ENCODE peak calls at places on chromosomes 12 and 14, in four cellular contexts. One of them, this sample, is unnamed.

GRCh38 chr14:51653096-51653814 is 1.5 kb downstream of the FRMD6 start:
- DNase-seq in spleen: no peak
- DNase-seq in lower lobe of right lung: no peak
- DNase-seq in gastrocnemius medialis: no peak
- DNase-seq in this sample: no peak

GRCh38 chr14:104870368-104871144 is 5.5 kb downstream of the CEP170B start:
- DNase-seq in lower lobe of right lung: peak; percentile 51
- DNase-seq in gastrocnemius medialis: peak; percentile 10
- DNase-seq in spleen: peak; percentile 72
- DNase-seq in this sample: peak; percentile 41

GRCh38 chr14:32932921-32933622 is 5.6 kb upstream of the NPAS3 start:
- DNase-seq in lower lobe of right lung: no peak
- DNase-seq in spleen: peak; percentile 71
- DNase-seq in gastrocnemius medialis: no peak
- DNase-seq in this sample: no peak

GRCh38 chr14:105398726-105399440 is 545 bp downstream of the TEX22 start:
- DNase-seq in lower lobe of right lung: no peak
- DNase-seq in gastrocnemius medialis: no peak
- DNase-seq in spleen: no peak
- DNase-seq in this sample: no peak

GRCh38 chr14:67166450-67166853 is 22.8 kb upstream of the GARIN2 start:
- DNase-seq in lower lobe of right lung: no peak
- DNase-seq in spleen: no peak
- DNase-seq in gastrocnemius medialis: no peak
- DNase-seq in this sample: no peak

GRCh38 chr12:32455607-32456063 is 56.3 kb downstream of the FGD4 start:
- DNase-seq in gastrocnemius medialis: no peak
- DNase-seq in lower lobe of right lung: no peak
- DNase-seq in spleen: no peak
- DNase-seq in this sample: no peak

GRCh38 chr12:121996050-121996944 is 25.4 kb upstream of the BCL7A start:
- DNase-seq in spleen: no peak
- DNase-seq in lower lobe of right lung: no peak
- DNase-seq in gastrocnemius medialis: no peak
- DNase-seq in this sample: no peak

GRCh38 chr12:91813701-91814100 is 331.9 kb downstream of the BTG1 start:
- DNase-seq in gastrocnemius medialis: no peak
- DNase-seq in lower lobe of right lung: no peak
- DNase-seq in spleen: no peak
- DNase-seq in this sample: no peak

GRCh38 chr14:79044894-79045624 is 874.9 kb downstream of the NRXN3 start:
- DNase-seq in spleen: no peak
- DNase-seq in gastrocnemius medialis: no peak
- DNase-seq in lower lobe of right lung: no peak
- DNase-seq in this sample: no peak

GRCh38 chr12:1634590-1635191 is 5.7 kb downstream of the WNT5B start:
- DNase-seq in gastrocnemius medialis: peak; percentile 61
- DNase-seq in lower lobe of right lung: peak; percentile 87
- DNase-seq in spleen: peak; percentile 91
- DNase-seq in this sample: peak; percentile 87

GRCh38 chr14:64702493-64703392 is 1.5 kb upstream of the PLEKHG3 start:
- DNase-seq in gastrocnemius medialis: no peak
- DNase-seq in lower lobe of right lung: peak; percentile 80
- DNase-seq in spleen: peak; percentile 77
- DNase-seq in this sample: no peak

GRCh38 chr14:102351023-102351422 is 11.7 kb downstream of the CINP start:
- DNase-seq in lower lobe of right lung: no peak
- DNase-seq in gastrocnemius medialis: no peak
- DNase-seq in spleen: no peak
- DNase-seq in this sample: no peak

GRCh38 chr12:46267618-46268348 is 1.1 kb downstream of the SLC38A1 start:
- DNase-seq in lower lobe of right lung: peak; percentile 49
- DNase-seq in gastrocnemius medialis: no peak
- DNase-seq in spleen: peak; percentile 82
- DNase-seq in this sample: peak; percentile 55

GRCh38 chr12:57175428-57176138 is 28.2 kb upstream of the LRP1-AS start:
- DNase-seq in lower lobe of right lung: peak; percentile 82
- DNase-seq in spleen: no peak
- DNase-seq in gastrocnemius medialis: peak; percentile 72
- DNase-seq in this sample: peak; percentile 72

GRCh38 chr12:91859347-91859746 is 286.3 kb downstream of the BTG1 start:
- DNase-seq in gastrocnemius medialis: no peak
- DNase-seq in spleen: no peak
- DNase-seq in lower lobe of right lung: no peak
- DNase-seq in this sample: no peak

GRCh38 chr14:102508410-102508773 is 1.2 kb downstream of the ANKRD9 start:
- DNase-seq in gastrocnemius medialis: peak; percentile 80
- DNase-seq in lower lobe of right lung: peak; percentile 69
- DNase-seq in spleen: no peak
- DNase-seq in this sample: no peak

GRCh38 chr14:90576581-90576980 is 179.8 kb downstream of the CALM1 start:
- DNase-seq in gastrocnemius medialis: no peak
- DNase-seq in spleen: no peak
- DNase-seq in lower lobe of right lung: no peak
- DNase-seq in this sample: no peak

GRCh38 chr12:114668151-114668891 is 15.7 kb downstream of the TBX3 start:
- DNase-seq in gastrocnemius medialis: peak; percentile 71
- DNase-seq in lower lobe of right lung: peak; percentile 73
- DNase-seq in spleen: peak; percentile 76
- DNase-seq in this sample: peak; percentile 92
- H3K27me3 ChIP-seq in gastrocnemius medialis: peaks cover 14% of the 10 kb centered on the region
- H3K27me3 ChIP-seq in lower lobe of right lung: peaks cover 79% of the 10 kb centered on the region
- H3K27me3 ChIP-seq in spleen: peaks cover 34% of the 10 kb centered on the region
- H3K27me3 ChIP-seq in this sample: peaks cover 6% of the 10 kb centered on the region

GRCh38 chr14:23579311-23579630 is 681 bp upstream of the JPH4 start:
- DNase-seq in gastrocnemius medialis: no peak
- DNase-seq in lower lobe of right lung: no peak
- DNase-seq in spleen: no peak
- DNase-seq in this sample: no peak
- H3K27me3 ChIP-seq in gastrocnemius medialis: peaks cover 55% of the 10 kb centered on the region
- H3K27me3 ChIP-seq in lower lobe of right lung: peaks cover 45% of the 10 kb centered on the region
- H3K27me3 ChIP-seq in spleen: peaks cover 25% of the 10 kb centered on the region
- H3K27me3 ChIP-seq in this sample: peaks cover 19% of the 10 kb centered on the region

GRCh38 chr12:27351476-27351875 is 18.8 kb downstream of the BMAL2 start:
- DNase-seq in gastrocnemius medialis: no peak
- DNase-seq in lower lobe of right lung: no peak
- DNase-seq in spleen: no peak
- DNase-seq in this sample: no peak
- H3K27me3 ChIP-seq in gastrocnemius medialis: no peaks in the 10 kb centered on the region
- H3K27me3 ChIP-seq in lower lobe of right lung: no peaks in the 10 kb centered on the region
- H3K27me3 ChIP-seq in spleen: no peaks in the 10 kb centered on the region
- H3K27me3 ChIP-seq in this sample: no peaks in the 10 kb centered on the region

GRCh38 chr12:54003625-54004024 is 3.7 kb downstream of the HOXC9 start:
- DNase-seq in gastrocnemius medialis: no peak
- DNase-seq in spleen: no peak
- DNase-seq in lower lobe of right lung: no peak
- DNase-seq in this sample: no peak

GRCh38 chr12:54005531-54005852 is 3.3 kb upstream of the HOXC8 start:
- DNase-seq in lower lobe of right lung: no peak
- DNase-seq in spleen: no peak
- DNase-seq in gastrocnemius medialis: no peak
- DNase-seq in this sample: no peak

GRCh38 chr12:54004063-54004840 is 4.3 kb downstream of the HOXC9 start:
- DNase-seq in gastrocnemius medialis: no peak
- DNase-seq in lower lobe of right lung: no peak
- DNase-seq in spleen: no peak
- DNase-seq in this sample: no peak

GRCh38 chr12:54005853-54006699 is 2.7 kb upstream of the HOXC8 start:
- DNase-seq in gastrocnemius medialis: peak; percentile 91
- DNase-seq in lower lobe of right lung: peak; percentile 92
- DNase-seq in spleen: peak; percentile 96
- DNase-seq in this sample: peak; percentile 89

DNA sequence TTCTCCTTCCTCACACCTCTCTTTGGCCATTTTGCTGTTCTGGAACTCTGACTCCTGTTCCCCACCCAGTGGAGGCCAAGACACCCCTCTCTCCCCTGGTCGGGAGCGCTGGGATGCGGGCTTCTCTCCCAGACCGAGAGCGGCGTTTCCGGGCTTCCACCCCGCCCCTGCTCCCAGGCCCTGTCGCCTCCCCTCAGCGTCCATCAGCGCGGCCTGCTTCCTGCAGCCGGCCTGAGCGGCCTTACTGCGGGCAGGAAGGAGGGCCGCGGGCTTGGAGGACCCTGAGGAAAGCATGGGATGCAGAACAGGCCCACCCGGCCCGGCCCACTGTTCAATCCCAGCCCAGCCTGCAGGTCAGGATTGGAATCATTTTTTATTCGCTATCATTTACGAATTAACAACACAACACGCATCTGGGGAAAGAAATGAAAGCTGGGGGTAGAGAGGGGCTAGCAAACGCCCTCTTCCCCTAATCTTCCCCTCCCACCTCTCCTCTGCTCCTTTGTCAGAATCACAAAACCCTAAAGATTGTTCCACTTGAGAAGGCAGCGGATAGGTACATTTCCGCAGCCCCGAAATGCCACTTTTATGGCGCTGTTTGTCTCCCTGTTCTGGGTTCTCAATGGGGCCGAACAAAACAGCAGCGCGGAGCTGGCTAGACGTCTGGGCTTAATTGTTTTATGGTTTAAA is 3.8 kb upstream of the HOXC8 start:
- DNase-seq in spleen: no peak
- DNase-seq in gastrocnemius medialis: peak; percentile 47
- DNase-seq in lower lobe of right lung: no peak
- DNase-seq in this sample: no peak
- H3K27me3 ChIP-seq in spleen: peaks cover 88% of the 10 kb centered on the region
- H3K27me3 ChIP-seq in gastrocnemius medialis: peaks cover 2% of the 10 kb centered on the region
- H3K27me3 ChIP-seq in lower lobe of right lung: peaks cover 96% of the 10 kb centered on the region
- H3K27me3 ChIP-seq in this sample: peaks cover 5% of the 10 kb centered on the region

DNA sequence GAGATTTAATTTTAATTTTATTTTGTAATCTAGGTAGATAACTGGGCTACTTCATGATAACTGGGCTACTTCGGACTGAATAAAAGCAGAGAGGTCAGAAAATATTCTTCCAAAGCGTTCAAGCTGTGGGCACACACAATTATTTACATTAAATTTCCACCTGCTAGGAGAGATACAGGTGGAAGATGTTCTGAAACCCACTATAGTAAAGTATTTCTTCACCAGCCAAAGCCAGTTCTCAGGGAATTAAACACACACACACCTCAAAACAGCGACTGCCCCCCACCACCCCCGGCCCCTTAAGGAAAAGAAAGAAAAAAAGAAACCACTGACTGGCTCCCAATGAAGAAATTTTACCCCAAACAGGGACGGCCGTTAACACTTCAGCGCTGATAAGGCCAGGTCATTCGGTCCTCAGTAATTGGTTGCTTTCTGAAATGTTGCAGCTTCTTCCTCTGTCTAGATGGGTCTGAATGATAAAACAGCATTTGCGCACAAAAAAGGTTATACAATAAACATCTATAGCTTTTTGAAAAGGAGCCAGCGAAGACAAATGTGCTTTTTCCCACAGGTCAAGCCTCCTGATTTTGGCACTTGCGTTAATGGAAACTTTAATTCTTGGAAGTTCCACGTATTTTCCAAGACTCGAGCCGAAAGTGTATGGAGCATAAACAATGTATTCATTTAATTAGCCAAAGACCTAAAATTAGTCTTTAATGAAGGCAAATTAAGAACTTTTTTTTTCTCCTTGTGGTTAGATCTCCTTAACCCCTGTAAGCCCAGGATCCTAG is 819 bp upstream of the KCNJ8 start:
- DNase-seq in gastrocnemius medialis: no peak
- DNase-seq in lower lobe of right lung: no peak
- DNase-seq in spleen: no peak
- DNase-seq in this sample: no peak
- H3K27me3 ChIP-seq in gastrocnemius medialis: peaks cover 5% of the 10 kb centered on the region
- H3K27me3 ChIP-seq in lower lobe of right lung: peaks cover 17% of the 10 kb centered on the region
- H3K27me3 ChIP-seq in spleen: peaks cover 3% of the 10 kb centered on the region
- H3K27me3 ChIP-seq in this sample: no peaks in the 10 kb centered on the region

GRCh38 chr12:39627914-39628313 is 8.3 kb upstream of the ABCD2 start:
- DNase-seq in lower lobe of right lung: no peak
- DNase-seq in gastrocnemius medialis: no peak
- DNase-seq in spleen: no peak
- DNase-seq in this sample: no peak
- H3K27me3 ChIP-seq in lower lobe of right lung: no peaks in the 10 kb centered on the region
- H3K27me3 ChIP-seq in gastrocnemius medialis: no peaks in the 10 kb centered on the region
- H3K27me3 ChIP-seq in spleen: no peaks in the 10 kb centered on the region
- H3K27me3 ChIP-seq in this sample: no peaks in the 10 kb centered on the region

GRCh38 chr14:61813101-61813596 is 50.9 kb downstream of the SNAPC1 start:
- DNase-seq in lower lobe of right lung: no peak
- DNase-seq in gastrocnemius medialis: no peak
- DNase-seq in spleen: no peak
- DNase-seq in this sample: no peak

GRCh38 chr14:61812347-61813100 is 50.3 kb downstream of the SNAPC1 start:
- DNase-seq in lower lobe of right lung: no peak
- DNase-seq in spleen: no peak
- DNase-seq in gastrocnemius medialis: no peak
- DNase-seq in this sample: no peak

DNA sequence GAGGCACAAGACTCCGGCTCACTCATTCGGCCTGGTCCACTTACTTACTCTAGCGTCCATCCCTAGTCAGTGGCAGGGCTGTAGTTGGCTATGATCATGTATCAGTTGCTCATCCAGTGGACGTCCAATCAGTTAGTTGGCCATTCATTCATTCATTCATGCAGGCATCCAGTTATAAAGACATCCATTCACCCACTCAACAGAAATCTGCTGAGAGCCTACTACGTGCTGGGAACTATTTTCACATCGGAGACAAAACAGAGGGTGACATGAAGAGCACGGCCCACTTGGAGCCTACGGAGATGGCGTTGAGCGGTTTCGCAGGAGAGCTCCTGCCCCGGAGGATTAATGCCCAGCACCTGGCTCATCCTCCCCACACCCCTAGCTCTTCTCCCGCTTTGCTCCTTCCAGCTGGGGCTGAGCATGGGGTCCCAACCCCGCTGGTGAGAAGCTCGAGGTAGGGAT is 49.7 kb downstream of the SNAPC1 start:
- DNase-seq in gastrocnemius medialis: no peak
- DNase-seq in spleen: no peak
- DNase-seq in lower lobe of right lung: no peak
- DNase-seq in this sample: no peak
- H3K27me3 ChIP-seq in gastrocnemius medialis: peaks cover 26% of the 10 kb centered on the region
- H3K27me3 ChIP-seq in spleen: peaks cover 19% of the 10 kb centered on the region
- H3K27me3 ChIP-seq in lower lobe of right lung: peaks cover 36% of the 10 kb centered on the region
- H3K27me3 ChIP-seq in this sample: no peaks in the 10 kb centered on the region

GRCh38 chr12:48973992-48974673 is 2.6 kb upstream of the WNT10B start:
- DNase-seq in lower lobe of right lung: peak; percentile 62
- DNase-seq in spleen: no peak
- DNase-seq in gastrocnemius medialis: peak; percentile 39
- DNase-seq in this sample: peak; percentile 44
- H3K27me3 ChIP-seq in lower lobe of right lung: peaks cover 89% of the 10 kb centered on the region
- H3K27me3 ChIP-seq in spleen: peaks cover 65% of the 10 kb centered on the region
- H3K27me3 ChIP-seq in gastrocnemius medialis: peaks cover 86% of the 10 kb centered on the region
- H3K27me3 ChIP-seq in this sample: peaks cover 11% of the 10 kb centered on the region

GRCh38 chr12:233615-233968 is 19.6 kb upstream of the SLC6A12 start:
- DNase-seq in gastrocnemius medialis: peak; percentile 55
- DNase-seq in spleen: no peak
- DNase-seq in lower lobe of right lung: no peak
- DNase-seq in this sample: no peak

GRCh38 chr12:230925-231671 is 17.1 kb upstream of the SLC6A12 start:
- DNase-seq in spleen: no peak
- DNase-seq in lower lobe of right lung: no peak
- DNase-seq in gastrocnemius medialis: no peak
- DNase-seq in this sample: no peak

GRCh38 chr12:229441-230191 is 15.7 kb upstream of the SLC6A12 start:
- DNase-seq in lower lobe of right lung: no peak
- DNase-seq in spleen: peak; percentile 64
- DNase-seq in gastrocnemius medialis: no peak
- DNase-seq in this sample: peak; percentile 52

GRCh38 chr12:234891-235415 is 21.0 kb upstream of the SLC6A12 start:
- DNase-seq in lower lobe of right lung: no peak
- DNase-seq in spleen: no peak
- DNase-seq in gastrocnemius medialis: no peak
- DNase-seq in this sample: no peak

GRCh38 chr12:232731-233614 is 19.0 kb upstream of the SLC6A12 start:
- DNase-seq in spleen: no peak
- DNase-seq in gastrocnemius medialis: no peak
- DNase-seq in lower lobe of right lung: no peak
- DNase-seq in this sample: no peak
- H3K27me3 ChIP-seq in spleen: no peaks in the 10 kb centered on the region
- H3K27me3 ChIP-seq in gastrocnemius medialis: no peaks in the 10 kb centered on the region
- H3K27me3 ChIP-seq in lower lobe of right lung: no peaks in the 10 kb centered on the region
- H3K27me3 ChIP-seq in this sample: no peaks in the 10 kb centered on the region